ENCODE peak calls at places on chromosomes 7 and 10, in five cellular contexts. E is suprapubic skin, G is prostate gland, V is substantia nigra, U is lower lobe of right lung. S is an unnamed sample.

GRCh38 chr7:23472046-23472445 is 1.8 kb upstream of the IGF2BP3 start:
- DNase-seq in E (no peak), G (no peak), V (no peak), U (no peak), S (no peak)

GRCh38 chr10:103584216-103585010 is 90.9 kb downstream of the NEURL1 start:
- DNase-seq in E (no peak), G (no peak), V (no peak), U (peak), S (peak)

GRCh38 chr10:110171032-110171431 is 36.4 kb upstream of the MXI1 start:
- DNase-seq in E (peak), G (no peak), V (no peak), U (no peak), S (no peak)

GRCh38 chr10:74909665-74910064 is 83.3 kb downstream of the KAT6B start:
- DNase-seq in E (no peak), G (no peak), V (no peak), U (no peak), S (no peak)

GRCh38 chr7:149814494-149814893 is 23.7 kb upstream of the ZNF862 start:
- DNase-seq in E (no peak), G (no peak), V (no peak), U (no peak), S (no peak)

GRCh38 chr7:923108-924041 is 31.1 kb downstream of the ADAP1 start:
- DNase-seq in E (peak), G (no peak), V (no peak), U (peak), S (peak)

GRCh38 chr10:125441151-125441550 is 241.8 kb downstream of the TEX36 start:
- DNase-seq in E (no peak), G (no peak), V (no peak), U (no peak), S (no peak)

GRCh38 chr10:100509241-100509640 is 10.4 kb downstream of the SEC31B start:
- DNase-seq in E (no peak), G (no peak), V (no peak), U (no peak), S (no peak)

GRCh38 chr7:14395860-14396259 is 406.4 kb upstream of the ETV1 start:
- DNase-seq in E (no peak), G (no peak), V (no peak), U (no peak), S (no peak)

GRCh38 chr10:95374597-95375209 is 83.9 kb upstream of the PDLIM1 start:
- DNase-seq in E (peak), G (peak), V (no peak), U (peak), S (peak)

GRCh38 chr10:96646251-96646740 is 59.5 kb upstream of the TM9SF3 start:
- DNase-seq in E (no peak), G (no peak), V (no peak), U (no peak), S (no peak)

DNA sequence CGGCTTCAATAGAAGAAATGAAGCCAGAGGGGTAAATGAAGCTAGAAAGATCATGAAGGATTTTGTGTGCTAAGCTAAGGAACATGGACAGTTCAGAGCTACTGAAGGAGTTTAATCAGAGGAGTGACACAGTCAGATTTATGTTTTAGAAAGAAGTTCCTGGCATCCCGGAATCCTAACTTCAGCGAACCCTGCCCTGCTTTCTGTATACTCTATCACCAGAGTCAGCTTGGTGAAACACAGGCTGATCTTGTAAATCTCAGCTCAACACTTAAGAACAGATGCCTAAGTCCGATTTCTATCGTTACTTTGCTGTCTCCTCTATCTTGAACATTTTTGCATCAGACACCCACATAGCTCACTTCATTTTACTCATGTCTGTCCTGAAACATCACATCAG is 9.1 kb downstream of the AHR start:
- DNase-seq in E (no peak), G (no peak), V (no peak), U (no peak), S (no peak)
- H3K27ac ChIP-seq in E (peak), G (no peak), V (no peak), U (peak), S (peak)

GRCh38 chr10:93280121-93280698 is 201.9 kb downstream of the MYOF start:
- DNase-seq in E (no peak), G (no peak), V (no peak), U (no peak), S (no peak)

GRCh38 chr10:93280699-93281366 is 201.3 kb downstream of the MYOF start:
- DNase-seq in E (no peak), G (no peak), V (no peak), U (no peak), S (no peak)

GRCh38 chr10:93277360-93277759 is 203.7 kb downstream of the CYP26A1 start:
- DNase-seq in E (no peak), G (no peak), V (no peak), U (no peak), S (no peak)

DNA sequence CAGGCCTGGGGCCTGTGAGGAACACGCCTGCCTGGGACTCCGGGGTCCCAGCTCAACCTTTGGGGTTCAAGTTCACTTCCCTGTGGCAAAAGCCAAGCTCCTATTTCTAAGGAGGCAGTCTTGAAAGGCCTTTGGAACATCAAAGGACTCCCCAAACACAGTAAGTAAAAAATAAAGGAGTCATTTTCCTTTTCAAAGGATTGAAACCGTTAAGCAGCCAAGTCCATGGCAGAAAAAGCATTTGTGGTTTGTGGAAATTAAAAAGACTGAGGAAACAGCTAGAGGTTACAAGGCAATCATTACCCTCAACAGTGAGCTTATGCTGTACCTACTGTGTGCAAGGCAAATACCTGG is 200.8 kb downstream of the MYOF start:
- DNase-seq in E (no peak), G (no peak), V (no peak), U (no peak), S (no peak)
- H3K27ac ChIP-seq in E (no peak), G (no peak), V (no peak), U (no peak), S (no peak)

DNA sequence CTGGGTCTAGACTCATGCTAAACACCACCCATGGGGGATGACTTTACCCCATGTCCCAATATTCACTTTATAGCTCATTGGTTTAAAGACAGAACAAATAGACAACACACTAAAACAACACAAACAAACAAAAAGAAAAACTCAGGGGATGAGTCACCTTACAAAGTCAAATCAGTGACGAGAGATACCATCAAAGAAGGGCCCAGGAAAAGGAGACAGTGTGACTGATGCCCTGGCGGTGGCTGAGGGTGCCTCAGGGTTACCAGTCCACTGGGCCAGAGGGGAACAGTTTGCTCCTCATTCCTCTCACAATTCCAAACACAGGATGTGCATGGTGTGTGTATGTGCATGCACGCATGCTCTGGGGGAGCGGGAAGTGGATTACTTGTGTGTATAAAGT is 171.3 kb upstream of the PRKCQ start:
- DNase-seq in E (no peak), G (no peak), V (no peak), U (no peak), S (no peak)
- H3K27ac ChIP-seq in E (no peak), G (no peak), V (no peak), U (no peak), S (no peak)

GRCh38 chr10:35372329-35372728 is 36.0 kb downstream of the CCNY start:
- DNase-seq in E (no peak), G (no peak), V (no peak), U (peak), S (peak)
- H3K27ac ChIP-seq in E (peak), G (no peak), V (no peak), U (peak), S (peak)

GRCh38 chr10:90308223-90308622 is 549.6 kb downstream of the HTR7 start:
- DNase-seq in E (no peak), G (no peak), V (no peak), U (no peak), S (no peak)
- H3K27ac ChIP-seq in E (no peak), G (no peak), V (no peak), U (no peak), S (no peak)

GRCh38 chr7:113797420-113797995 is 121.3 kb downstream of the PPP1R3A start:
- DNase-seq in E (no peak), G (no peak), V (no peak), U (no peak), S (no peak)
- H3K27ac ChIP-seq in E (no peak), G (no peak), V (no peak), U (no peak), S (no peak)

GRCh38 chr10:3848768-3849643 is 64.0 kb upstream of the KLF6 start:
- DNase-seq in E (no peak), G (no peak), V (no peak), U (no peak), S (no peak)
- H3K27ac ChIP-seq in E (peak), G (no peak), V (no peak), U (no peak), S (no peak)

GRCh38 chr7:2775376-2775775 is 68.7 kb downstream of the GNA12 start:
- DNase-seq in E (no peak), G (no peak), V (no peak), U (no peak), S (no peak)

GRCh38 chr7:2776353-2776752 is 67.8 kb downstream of the GNA12 start:
- DNase-seq in E (no peak), G (no peak), V (no peak), U (no peak), S (no peak)

GRCh38 chr7:2774935-2775334 is 69.2 kb downstream of the GNA12 start:
- DNase-seq in E (no peak), G (no peak), V (no peak), U (no peak), S (no peak)

GRCh38 chr7:2774280-2774679 is 69.8 kb downstream of the GNA12 start:
- DNase-seq in E (no peak), G (no peak), V (no peak), U (no peak), S (no peak)

DNA sequence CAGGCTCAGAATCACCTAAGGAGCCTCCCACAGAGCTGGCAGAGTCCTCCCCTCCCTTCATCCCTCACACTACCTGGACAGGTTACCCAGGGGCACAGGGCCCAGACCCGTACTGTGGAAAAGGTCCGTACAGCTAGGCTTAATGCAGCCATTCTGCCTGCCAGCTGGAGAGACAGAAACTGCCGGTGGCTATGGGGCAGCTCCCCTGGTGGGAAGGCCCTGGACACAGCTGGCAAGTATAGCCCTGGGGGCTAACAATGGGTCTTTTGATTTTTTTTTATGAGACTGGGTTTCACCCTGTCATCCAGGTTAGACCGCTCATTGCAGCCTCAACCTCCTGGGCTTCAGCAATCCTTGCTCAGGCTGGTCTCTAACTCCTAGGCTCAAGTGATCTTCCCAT is 68.3 kb downstream of the GNA12 start:
- DNase-seq in E (no peak), G (no peak), V (no peak), U (no peak), S (no peak)
- H3K27ac ChIP-seq in E (no peak), G (no peak), V (peak), U (no peak), S (peak)